ENCODE peak calls at places on chromosomes 13 and 19, in six cellular contexts. One of them, this sample, is unnamed.

GRCh38 chr13:51726446-51727185 is 77.3 kb downstream of the DHRS12 start:
- DNase-seq in NAMALWA: no peak
- DNase-seq in activated naive CD8-positive, alpha-beta T cell treated with anti-CD3 and anti-CD28 coated beads, Interleukin-2, amount 50 U/mL, for 24 hours: no peak
- DNase-seq in NCI-H446: no peak
- DNase-seq in heart left ventricle: no peak
- DNase-seq in HEK293T: no peak
- DNase-seq in this sample: no peak

GRCh38 chr13:40519637-40520036 is 146.8 kb downstream of the FOXO1 start:
- DNase-seq in NAMALWA: no peak
- DNase-seq in activated naive CD8-positive, alpha-beta T cell treated with anti-CD3 and anti-CD28 coated beads, Interleukin-2, amount 50 U/mL, for 24 hours: no peak
- DNase-seq in NCI-H446: no peak
- DNase-seq in heart left ventricle: no peak
- DNase-seq in HEK293T: peak
- DNase-seq in this sample: no peak

GRCh38 chr19:862529-863304 is 3.3 kb downstream of the CFD start:
- DNase-seq in NAMALWA: peak
- DNase-seq in activated naive CD8-positive, alpha-beta T cell treated with anti-CD3 and anti-CD28 coated beads, Interleukin-2, amount 50 U/mL, for 24 hours: peak
- DNase-seq in NCI-H446: no peak
- DNase-seq in heart left ventricle: peak
- DNase-seq in HEK293T: peak
- DNase-seq in this sample: no peak

GRCh38 chr13:79423801-79424642 is 18.0 kb upstream of the RBM26 start:
- DNase-seq in NAMALWA: peak
- DNase-seq in activated naive CD8-positive, alpha-beta T cell treated with anti-CD3 and anti-CD28 coated beads, Interleukin-2, amount 50 U/mL, for 24 hours: no peak
- DNase-seq in NCI-H446: no peak
- DNase-seq in heart left ventricle: no peak
- DNase-seq in HEK293T: peak
- DNase-seq in this sample: no peak

GRCh38 chr19:50663280-50663790 is 14.1 kb downstream of the C19orf81 start:
- DNase-seq in NAMALWA: peak
- DNase-seq in activated naive CD8-positive, alpha-beta T cell treated with anti-CD3 and anti-CD28 coated beads, Interleukin-2, amount 50 U/mL, for 24 hours: no peak
- DNase-seq in NCI-H446: no peak
- DNase-seq in heart left ventricle: no peak
- DNase-seq in HEK293T: no peak
- DNase-seq in this sample: no peak

GRCh38 chr19:50510700-50511068 is 307 bp downstream of the JOSD2 start:
- DNase-seq in NAMALWA: no peak
- DNase-seq in activated naive CD8-positive, alpha-beta T cell treated with anti-CD3 and anti-CD28 coated beads, Interleukin-2, amount 50 U/mL, for 24 hours: no peak
- DNase-seq in NCI-H446: no peak
- DNase-seq in heart left ventricle: no peak
- DNase-seq in HEK293T: no peak
- DNase-seq in this sample: no peak

GRCh38 chr13:40384976-40385857 is 281.2 kb downstream of the FOXO1 start:
- DNase-seq in NAMALWA: no peak
- DNase-seq in activated naive CD8-positive, alpha-beta T cell treated with anti-CD3 and anti-CD28 coated beads, Interleukin-2, amount 50 U/mL, for 24 hours: no peak
- DNase-seq in NCI-H446: no peak
- DNase-seq in heart left ventricle: no peak
- DNase-seq in HEK293T: no peak
- DNase-seq in this sample: peak

GRCh38 chr19:42176990-42177685 is 40.3 kb downstream of the DEDD2 start:
- DNase-seq in NAMALWA: peak
- DNase-seq in activated naive CD8-positive, alpha-beta T cell treated with anti-CD3 and anti-CD28 coated beads, Interleukin-2, amount 50 U/mL, for 24 hours: peak
- DNase-seq in NCI-H446: peak
- DNase-seq in heart left ventricle: peak
- DNase-seq in HEK293T: peak
- DNase-seq in this sample: no peak

GRCh38 chr19:3557461-3558248 is at the start of gene MFSD12:
- DNase-seq in NAMALWA: peak
- DNase-seq in activated naive CD8-positive, alpha-beta T cell treated with anti-CD3 and anti-CD28 coated beads, Interleukin-2, amount 50 U/mL, for 24 hours: peak
- DNase-seq in NCI-H446: peak
- DNase-seq in heart left ventricle: peak
- DNase-seq in HEK293T: peak
- DNase-seq in this sample: peak